ENCODE peak calls at places on chromosomes 6 and 20, in four cellular contexts. K is GM12878, Q is K562, U is GM12891. L is an unnamed sample.
A peak's percentile ranks its signal among the peaks of the same experiment; 100 is the strongest.

GRCh38 chr6:135586844-135587243 is 89.3 kb upstream of the AHI1 start:
- DNase-seq in K (peak; percentile 21), U (no peak), Q (no peak), L (no peak)

GRCh38 chr6:43334466-43335095 is 26.0 kb upstream of the CRIP3 start:
- DNase-seq in Q (peak; percentile 74), U (no peak), K (no peak), L (no peak)

GRCh38 chr6:141561154-141561553 is 571.6 kb upstream of the GJE1 start:
- DNase-seq in K (no peak), Q (no peak), U (no peak), L (no peak)

GRCh38 chr6:147935656-147936055 is 407.0 kb upstream of the SASH1 start:
- DNase-seq in Q (no peak), K (no peak), U (no peak), L (no peak)

GRCh38 chr6:138499303-138499991 is at the start of gene NHSL1:
- DNase-seq in Q (no peak), U (no peak), K (peak; percentile 34), L (peak; percentile 46)

GRCh38 chr6:88983532-88983931 is 20.1 kb upstream of the RNGTT start:
- DNase-seq in K (no peak), U (no peak), Q (peak; percentile 19), L (no peak)

GRCh38 chr6:44297063-44298038 is 15.8 kb downstream of the AARS2 start:
- DNase-seq in U (peak; percentile 57), Q (peak; percentile 65), K (no peak), L (peak; percentile 28)

GRCh38 chr6:166778046-166778445 is 151.0 kb upstream of the RPS6KA2 start:
- DNase-seq in Q (no peak), U (no peak), K (no peak), L (no peak)

GRCh38 chr20:63536241-63536977 is 767 bp downstream of the PTK6 start:
- DNase-seq in U (no peak), K (no peak), Q (no peak), L (no peak)

GRCh38 chr6:143321687-143322086 is 128.8 kb downstream of the ADAT2 start:
- DNase-seq in K (no peak), Q (no peak), U (no peak), L (no peak)

GRCh38 chr6:41039060-41039998 is at the start of gene UNC5CL:
- DNase-seq in K (no peak), U (peak; percentile 67), Q (peak; percentile 70), L (peak; percentile 40)

GRCh38 chr20:17761612-17762011 is 61.8 kb downstream of the BANF2 start:
- DNase-seq in U (no peak), Q (no peak), K (no peak), L (no peak)

GRCh38 chr6:137223370-137224131 is 4.4 kb upstream of the IFNGR1 start:
- DNase-seq in K (no peak), U (no peak), Q (peak; percentile 66), L (peak; percentile 83)
- TF ChIP-seq SPI1 in K (no peak), U (peak; percentile 36), Q (no peak), L (peak; percentile 27)

GRCh38 chr6:74834967-74835366 is 370.9 kb downstream of the COL12A1 start:
- DNase-seq in U (no peak), Q (no peak), K (no peak), L (no peak)

GRCh38 chr6:74840953-74841352 is 364.9 kb downstream of the COL12A1 start:
- DNase-seq in K (no peak), Q (no peak), U (no peak), L (no peak)
- TF ChIP-seq SPI1 in K (no peak), Q (no peak), U (no peak), L (no peak)

DNA sequence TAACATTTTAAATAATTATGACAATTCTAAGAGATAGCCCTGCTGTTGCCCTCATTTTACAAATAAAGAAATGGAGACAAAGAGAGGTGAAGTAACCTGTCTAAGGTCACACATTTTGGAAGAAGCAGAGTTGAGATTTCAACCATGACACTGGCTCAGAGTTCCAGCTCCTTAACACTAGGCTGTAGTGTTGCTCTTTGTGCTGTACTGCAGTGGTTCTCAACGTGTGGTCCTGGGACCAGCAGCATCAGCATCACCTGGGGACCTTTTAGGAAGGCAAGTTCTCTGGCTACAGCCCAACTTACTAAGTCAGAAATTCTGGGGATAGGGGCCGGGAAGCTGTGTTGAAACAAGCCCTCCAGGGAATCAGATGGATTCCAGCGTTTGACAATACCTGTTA is 62.4 kb upstream of the FERMT1 start:
- DNase-seq in U (no peak), Q (no peak), K (no peak), L (no peak)
- TF ChIP-seq SPI1 in U (no peak), Q (no peak), K (no peak), L (no peak)

GRCh38 chr20:58005581-58006345 is 222.7 kb downstream of the ANKRD60 start:
- DNase-seq in U (no peak), K (no peak), Q (no peak), L (no peak)

GRCh38 chr20:58006346-58007316 is 221.8 kb downstream of the ANKRD60 start:
- DNase-seq in K (no peak), U (no peak), Q (no peak), L (no peak)

GRCh38 chr20:58003525-58003924 is 224.9 kb downstream of the ANKRD60 start:
- DNase-seq in U (no peak), Q (peak; percentile 13), K (no peak), L (no peak)

GRCh38 chr20:58004146-58004545 is 224.3 kb downstream of the ANKRD60 start:
- DNase-seq in K (no peak), U (no peak), Q (no peak), L (no peak)

DNA sequence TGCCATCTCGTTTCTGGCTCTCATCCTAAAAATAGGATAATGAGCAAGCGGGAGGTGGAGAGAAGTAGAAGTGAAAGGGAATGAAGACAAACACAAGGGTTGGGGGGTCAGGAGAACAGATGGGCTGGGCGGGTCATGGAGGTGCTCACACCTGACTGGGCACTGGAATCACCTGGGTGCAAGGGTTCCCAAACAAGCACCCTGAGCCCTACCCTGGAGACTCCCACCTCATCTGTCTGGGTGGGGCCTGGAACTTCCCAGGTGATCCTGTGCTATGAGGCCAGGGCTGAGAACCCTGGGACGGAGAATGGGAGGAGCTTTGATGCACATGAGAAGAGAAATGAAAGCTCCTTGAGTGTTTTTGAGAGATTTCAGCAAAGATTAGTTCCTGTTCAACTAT is 223.6 kb downstream of the ANKRD60 start:
- DNase-seq in Q (no peak), K (no peak), U (no peak), L (no peak)
- TF ChIP-seq SPI1 in Q (no peak), K (no peak), U (no peak), L (no peak)